ENCODE peak calls at places on chromosomes 6 and 20, in four cellular contexts. V is fibroblast of lung, O is neural progenitor cell, Q is MM.1S. Y is an unnamed sample. For H3K27me3, the result is how much of the 10 kb centered on the place peaks cover.

GRCh38 chr20:25129428-25129827 is 47.5 kb upstream of the VSX1 start:
- DNase-seq in V (no peak), O (no peak), Q (no peak), Y (no peak)

GRCh38 chr6:43728586-43728985 is 41.0 kb upstream of the MRPS18A start:
- DNase-seq in V (no peak), O (no peak), Q (no peak), Y (no peak)

GRCh38 chr6:13924949-13925881 is at the start of gene RNF182:
- DNase-seq in V (peak), O (peak), Q (no peak), Y (peak)

GRCh38 chr6:72206606-72207005 is 320.3 kb downstream of the RIMS1 start:
- DNase-seq in V (no peak), O (peak), Q (no peak), Y (no peak)

GRCh38 chr6:16130932-16131387 is 2.1 kb downstream of the MYLIP start:
- DNase-seq in V (peak), O (peak), Q (peak), Y (peak)

GRCh38 chr6:33694401-33694931 is 17.0 kb downstream of the UQCC2 start:
- DNase-seq in V (peak), O (no peak), Q (no peak), Y (peak)

GRCh38 chr20:62317167-62317655 is 14.4 kb downstream of the ADRM1 start:
- DNase-seq in V (no peak), O (no peak), Q (no peak), Y (no peak)

GRCh38 chr6:15460110-15460727 is 202.6 kb downstream of the DTNBP1 start:
- DNase-seq in V (no peak), O (no peak), Q (no peak), Y (no peak)

GRCh38 chr6:56933650-56934049 is 21.3 kb upstream of the BEND6 start:
- DNase-seq in V (peak), O (no peak), Q (no peak), Y (no peak)

GRCh38 chr6:41734666-41735426 is 562 bp downstream of the TFEB start:
- DNase-seq in V (peak), O (peak), Q (peak), Y (peak)

GRCh38 chr6:39309942-39310531 is 4.2 kb downstream of the KCNK17 start:
- DNase-seq in V (peak), O (peak), Q (peak), Y (peak)

GRCh38 chr6:144758602-144759001 is 473.5 kb downstream of the UTRN start:
- DNase-seq in V (peak), O (no peak), Q (no peak), Y (no peak)

GRCh38 chr6:161838306-161839035 is 564.6 kb upstream of the AGPAT4 start:
- DNase-seq in V (no peak), O (peak), Q (no peak), Y (no peak)

GRCh38 chr20:41245086-41245707 is 72.3 kb downstream of the ZHX3 start:
- DNase-seq in V (peak), O (peak), Q (no peak), Y (no peak)

GRCh38 chr20:57400821-57401564 is 9.8 kb downstream of the RBM38 start:
- DNase-seq in V (no peak), O (no peak), Q (peak), Y (peak)

GRCh38 chr6:17061097-17061496 is 40.8 kb upstream of the STMND1 start:
- DNase-seq in V (no peak), O (no peak), Q (no peak), Y (no peak)

GRCh38 chr6:7615611-7616383 is 25.8 kb downstream of the SNRNP48 start:
- DNase-seq in V (peak), O (peak), Q (peak), Y (peak)

GRCh38 chr6:73515204-73516101 is 5.4 kb downstream of the EEF1A1 start:
- DNase-seq in V (peak), O (peak), Q (peak), Y (no peak)

GRCh38 chr6:129345890-129346289 is 364.1 kb downstream of the ARHGAP18 start:
- DNase-seq in V (peak), O (no peak), Q (no peak), Y (peak)

GRCh38 chr6:150250826-150251225 is 108.0 kb downstream of the PPP1R14C start:
- DNase-seq in V (peak), O (no peak), Q (no peak), Y (peak)

GRCh38 chr20:58664883-58665282 is 13.8 kb downstream of the STX16 start:
- DNase-seq in V (no peak), O (no peak), Q (no peak), Y (no peak)

GRCh38 chr20:46139243-46139889 is 21.3 kb downstream of the CD40 start:
- DNase-seq in V (no peak), O (peak), Q (no peak), Y (no peak)

GRCh38 chr6:14924126-14925024 is 321.5 kb upstream of the JARID2 start:
- DNase-seq in V (peak), O (peak), Q (no peak), Y (no peak)

GRCh38 chr20:38725959-38726848 is 1.9 kb downstream of the SLC32A1 start:
- DNase-seq in V (peak), O (peak), Q (peak), Y (peak)

GRCh38 chr6:113888493-113888892 is 31.3 kb downstream of the MARCKS start:
- DNase-seq in V (no peak), O (no peak), Q (no peak), Y (no peak)

GRCh38 chr20:54199721-54200176 is 8.1 kb upstream of the PFDN4 start:
- DNase-seq in V (peak), O (peak), Q (peak), Y (no peak)

GRCh38 chr20:25288291-25289181 is 40.7 kb downstream of the PYGB start:
- DNase-seq in V (no peak), O (no peak), Q (peak), Y (peak)

GRCh38 chr6:137722749-137723272 is 144.2 kb upstream of the TNFAIP3 start:
- DNase-seq in V (peak), O (no peak), Q (peak), Y (no peak)

GRCh38 chr6:103672169-103672568 is 1187.5 kb downstream of the HACE1 start:
- DNase-seq in V (no peak), O (peak), Q (peak), Y (no peak)

GRCh38 chr6:127300411-127300810 is 33.7 kb downstream of the RNF146 start:
- DNase-seq in V (peak), O (peak), Q (no peak), Y (peak)

GRCh38 chr6:44685213-44685612 is 297.7 kb downstream of the CDC5L start:
- DNase-seq in V (no peak), O (no peak), Q (no peak), Y (no peak)

GRCh38 chr20:37406010-37406998 is 60.4 kb downstream of the SRC start:
- DNase-seq in V (no peak), O (peak), Q (peak), Y (peak)
- H3K4me3 ChIP-seq in V (peak), O (no peak), Q (peak), Y (peak)

DNA sequence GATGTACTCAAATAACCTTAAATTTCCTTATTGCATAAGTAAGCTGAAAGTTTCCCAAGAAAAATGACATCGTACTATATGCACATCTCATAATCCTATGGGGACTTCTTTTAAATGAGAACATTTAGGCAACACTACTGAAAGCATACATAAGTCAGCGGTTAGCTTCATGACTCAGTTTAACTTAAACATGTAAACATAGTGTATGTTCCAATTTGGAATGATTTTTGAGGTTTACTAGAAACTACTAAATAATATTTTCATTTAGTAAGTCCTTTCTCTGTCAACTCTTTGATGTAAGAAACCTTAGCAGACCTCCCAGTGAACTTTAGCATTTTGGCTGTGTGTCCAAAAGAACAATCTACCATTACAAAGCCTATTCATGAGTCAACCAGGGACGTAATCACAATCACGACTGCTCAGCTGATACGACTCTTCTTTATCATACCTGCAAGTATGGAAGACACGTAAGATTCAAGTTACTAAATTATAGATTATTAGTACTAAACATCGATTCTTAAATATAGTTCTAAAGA is 19.3 kb downstream of the HIVEP2 start:
- DNase-seq in V (peak), O (no peak), Q (no peak), Y (peak)
- H3K27me3 ChIP-seq in V (under half), O (under half), Q (under half), Y (under half)

GRCh38 chr6:63442870-63443269 is 123.1 kb upstream of the LGSN start:
- DNase-seq in V (no peak), O (no peak), Q (no peak), Y (no peak)

GRCh38 chr6:63441266-63441956 is 121.6 kb upstream of the LGSN start:
- DNase-seq in V (no peak), O (peak), Q (no peak), Y (no peak)

GRCh38 chr6:63437058-63437457 is 117.3 kb upstream of the LGSN start:
- DNase-seq in V (no peak), O (no peak), Q (no peak), Y (no peak)

GRCh38 chr6:63440594-63440993 is 120.8 kb upstream of the LGSN start:
- DNase-seq in V (no peak), O (no peak), Q (no peak), Y (no peak)

DNA sequence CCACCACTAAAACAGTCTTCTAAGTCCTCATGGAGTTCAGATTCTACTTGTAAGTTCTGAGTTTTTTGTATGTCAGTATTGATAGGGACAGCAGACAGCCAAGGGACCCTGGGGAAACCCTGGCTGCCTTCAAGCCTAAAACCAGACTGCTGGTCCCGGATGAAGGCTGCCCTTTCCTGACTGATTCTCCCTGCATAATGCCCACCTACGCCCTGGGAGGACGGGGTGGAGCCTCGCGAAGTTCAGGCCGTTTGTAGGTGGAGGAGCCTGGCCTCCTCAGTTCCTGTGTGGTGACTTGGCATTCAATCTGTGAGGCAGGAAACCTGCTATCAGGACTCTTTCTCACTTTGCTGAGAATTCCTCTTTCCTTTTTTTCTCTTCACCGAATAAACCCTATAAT is 120.3 kb upstream of the LGSN start:
- DNase-seq in V (no peak), O (no peak), Q (no peak), Y (no peak)
- H2AFZ ChIP-seq in V (no peak), O (no peak), Q (no peak), Y (no peak)

DNA sequence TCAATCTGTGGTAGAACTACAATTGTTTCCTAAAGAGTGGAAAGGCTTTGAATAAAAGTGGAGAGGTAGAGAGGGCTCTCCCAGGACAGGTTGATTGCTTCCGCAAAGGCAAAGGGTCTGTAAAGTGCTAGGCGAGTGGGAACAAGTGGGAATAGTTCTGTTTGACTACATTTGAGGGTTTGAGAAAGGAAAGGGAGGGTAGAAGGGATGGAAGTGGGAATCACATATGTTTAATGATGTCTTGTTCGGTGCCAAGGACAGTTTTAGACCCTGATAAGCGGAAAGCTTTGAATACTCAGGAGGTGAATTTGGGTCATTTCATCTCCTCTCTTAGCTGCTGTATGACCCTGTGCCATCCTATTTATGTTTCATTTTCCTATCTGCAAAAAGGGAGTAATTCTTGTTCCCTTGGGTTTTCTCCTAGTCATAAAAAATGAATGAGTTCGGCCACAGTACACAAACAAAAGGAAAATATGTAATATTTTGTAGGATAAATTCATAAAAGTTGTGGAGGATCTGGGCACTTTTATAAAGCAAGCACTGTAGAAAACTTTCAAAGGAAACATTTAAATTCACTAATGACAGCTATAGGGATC is 1.7 kb upstream of the PIM1 start:
- DNase-seq in V (no peak), O (peak), Q (no peak), Y (peak)
- H3K4me3 ChIP-seq in V (peak), O (peak), Q (no peak), Y (no peak)

DNA sequence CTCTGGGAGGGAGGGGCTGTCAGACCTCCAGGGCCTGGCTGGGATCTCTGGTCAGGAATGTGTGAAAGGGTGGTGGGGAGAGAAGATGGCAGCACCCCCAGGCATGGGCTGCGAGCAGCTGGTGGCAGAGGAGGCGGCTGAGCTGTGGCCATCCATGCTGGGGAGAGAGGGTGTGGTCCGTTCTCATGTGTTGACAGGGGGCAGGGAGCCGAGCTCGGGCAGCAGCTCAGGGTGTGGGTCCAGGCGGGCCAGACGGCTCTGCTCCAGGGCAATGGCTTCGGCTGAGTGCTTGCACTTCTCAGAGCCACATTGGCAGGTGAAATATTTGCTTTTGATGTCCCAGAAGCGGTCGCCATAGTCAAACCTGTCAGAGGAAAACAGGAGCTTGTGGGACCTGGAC is 1.1 kb upstream of the SLC44A4 start:
- DNase-seq in V (no peak), O (no peak), Q (no peak), Y (peak)
- H3K27me3 ChIP-seq in V (under half), O (under half), Q (under half), Y (under half)

DNA sequence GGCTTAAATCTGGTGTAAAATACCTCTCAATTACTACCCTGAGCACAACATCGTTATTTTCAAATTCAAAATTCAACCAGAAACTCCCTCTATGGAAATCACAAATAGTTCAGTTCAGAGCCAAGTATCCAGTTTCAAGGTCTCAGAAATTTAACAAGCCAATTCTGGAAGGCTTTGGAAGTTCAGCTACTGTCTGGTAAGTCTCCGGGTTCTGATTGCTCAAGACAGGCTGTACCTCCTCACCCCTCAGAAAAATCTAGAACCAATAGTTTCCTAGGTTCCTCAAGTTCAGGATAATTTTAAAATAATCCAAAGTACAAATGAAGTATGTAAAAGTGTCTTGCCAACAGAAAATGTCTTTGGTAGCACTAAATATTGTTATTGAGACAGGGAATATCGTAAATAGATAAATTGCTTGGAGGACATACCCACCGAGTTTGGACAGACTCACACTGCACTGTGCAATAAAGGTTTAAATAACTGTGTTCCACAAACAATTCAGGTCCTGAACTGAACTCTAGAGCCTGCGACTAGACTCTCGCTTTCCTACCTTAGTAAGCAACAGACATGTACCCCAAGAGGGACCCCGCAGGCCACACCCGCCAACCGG is 729 bp downstream of the ATG5 start:
- DNase-seq in V (peak), O (no peak), Q (no peak), Y (peak)
- H2AFZ ChIP-seq in V (peak), O (peak), Q (peak), Y (peak)

GRCh38 chr20:50107796-50108331 is 5.1 kb downstream of the UBE2V1 start:
- DNase-seq in V (no peak), O (no peak), Q (no peak), Y (no peak)
- H3K4me3 ChIP-seq in V (no peak), O (no peak), Q (no peak), Y (no peak)

DNA sequence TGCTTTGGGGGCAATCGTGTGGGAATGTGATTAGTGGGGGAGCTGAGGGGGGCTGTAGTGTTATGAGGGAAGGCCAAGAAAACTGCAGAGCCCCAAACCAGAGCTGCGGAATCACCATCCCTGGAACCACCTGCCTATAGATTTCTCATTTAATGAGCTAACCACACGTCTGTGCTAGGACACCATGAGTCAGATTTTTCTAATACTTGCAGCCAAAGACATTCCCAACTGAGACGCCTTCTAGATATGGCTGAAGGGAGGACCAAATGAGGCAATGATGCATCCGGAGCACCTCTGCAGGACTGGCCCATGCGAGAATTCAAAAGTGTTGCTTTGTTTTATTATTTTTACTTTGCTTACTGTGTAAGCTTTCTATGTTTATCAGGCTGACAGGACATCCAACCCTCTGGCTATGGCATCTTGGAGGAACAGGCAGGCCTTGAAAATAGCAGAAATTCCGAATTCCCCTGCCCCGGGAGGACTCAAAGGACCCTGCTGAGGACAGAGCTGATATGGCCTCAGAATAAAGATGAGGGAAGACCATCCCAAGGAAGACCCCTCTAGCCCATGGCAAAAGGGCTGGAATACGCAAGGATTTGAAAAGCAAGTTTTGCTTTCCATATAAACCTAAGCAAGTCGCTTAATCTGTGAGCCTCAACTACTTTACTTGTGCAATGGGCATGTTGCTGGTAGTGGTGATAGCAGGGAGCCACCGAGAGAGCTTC is 3.1 kb upstream of the PTGIS start:
- DNase-seq in V (no peak), O (no peak), Q (no peak), Y (peak)
- H3K27me3 ChIP-seq in V (under half), O (under half), Q (under half), Y (under half)

GRCh38 chr20:35165221-35166185 is 6.4 kb upstream of the PROCR start:
- DNase-seq in V (no peak), O (no peak), Q (no peak), Y (no peak)

GRCh38 chr20:35167787-35168186 is 4.1 kb upstream of the PROCR start:
- DNase-seq in V (no peak), O (no peak), Q (no peak), Y (no peak)

GRCh38 chr20:35171753-35172433 is at the start of gene PROCR:
- DNase-seq in V (peak), O (peak), Q (no peak), Y (peak)

GRCh38 chr20:35171438-35171752 is 477 bp upstream of the PROCR start:
- DNase-seq in V (no peak), O (no peak), Q (no peak), Y (no peak)

DNA sequence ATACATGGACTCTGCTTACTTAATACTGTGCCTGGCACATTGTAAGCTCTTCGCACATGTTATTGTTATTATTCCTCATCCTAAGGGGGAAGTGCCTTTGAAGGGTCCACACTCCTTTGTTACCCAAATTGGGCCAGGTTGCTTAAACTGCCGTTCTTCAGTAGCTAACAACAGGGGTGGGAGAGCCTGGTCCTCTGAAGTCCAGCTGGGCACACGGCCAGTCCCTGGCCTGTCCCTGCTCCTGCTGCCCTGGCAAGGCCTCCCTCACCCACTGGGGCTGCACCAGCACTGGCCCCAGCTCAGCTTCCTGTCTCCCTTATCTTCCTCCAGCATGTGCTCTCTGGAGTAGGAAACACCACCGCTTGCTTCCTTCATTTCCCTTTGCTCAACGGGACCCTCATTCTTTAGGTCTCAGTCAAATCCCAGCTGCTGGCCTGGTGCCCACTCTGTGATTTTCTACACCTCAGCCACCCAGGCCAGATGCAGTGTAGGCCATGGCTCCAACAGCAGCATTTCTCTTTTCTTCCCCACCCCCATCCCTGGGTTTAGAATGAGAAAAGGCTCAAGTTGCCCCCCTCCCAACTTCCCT is 5.5 kb upstream of the PROCR start:
- DNase-seq in V (peak), O (no peak), Q (no peak), Y (no peak)
- H2AFZ ChIP-seq in V (no peak), O (peak), Q (no peak), Y (no peak)

Y was measured in osteoblast.